ENCODE peak calls at places on chromosome 20, in seven cellular contexts. One of them, this sample, is unnamed.

GRCh38 chr20:1809121-1809520 is 86.1 kb upstream of the SIRPA start:
- DNase-seq in GM23248: peak; percentile 92
- DNase-seq in fibroblast of lung: peak; percentile 96
- DNase-seq in PC-3: peak; percentile 94
- DNase-seq in neural progenitor cell: no peak
- DNase-seq in GM23338: no peak
- DNase-seq in endothelial cell of umbilical vein: peak; percentile 28
- DNase-seq in this sample: no peak

GRCh38 chr20:53575481-53576194 is 18.0 kb downstream of the ZNF217 start:
- DNase-seq in GM23248: no peak
- DNase-seq in fibroblast of lung: no peak
- DNase-seq in PC-3: no peak
- DNase-seq in GM23338: no peak
- DNase-seq in neural progenitor cell: no peak
- DNase-seq in endothelial cell of umbilical vein: no peak
- DNase-seq in this sample: no peak

GRCh38 chr20:6635034-6635736 is 132.3 kb upstream of the BMP2 start:
- DNase-seq in GM23338: no peak
- DNase-seq in endothelial cell of umbilical vein: no peak
- DNase-seq in GM23248: no peak
- DNase-seq in PC-3: no peak
- DNase-seq in fibroblast of lung: peak; percentile 56
- DNase-seq in neural progenitor cell: no peak
- DNase-seq in this sample: no peak

GRCh38 chr20:3194617-3195280 is 9.7 kb downstream of the DDRGK1 start:
- DNase-seq in GM23338: no peak
- DNase-seq in PC-3: no peak
- DNase-seq in endothelial cell of umbilical vein: no peak
- DNase-seq in GM23248: no peak
- DNase-seq in fibroblast of lung: no peak
- DNase-seq in neural progenitor cell: no peak
- DNase-seq in this sample: no peak

GRCh38 chr20:50678213-50678898 is 13.0 kb downstream of the RIPOR3 start:
- DNase-seq in PC-3: peak; percentile 29
- DNase-seq in GM23248: no peak
- DNase-seq in endothelial cell of umbilical vein: no peak
- DNase-seq in fibroblast of lung: peak; percentile 43
- DNase-seq in GM23338: no peak
- DNase-seq in neural progenitor cell: no peak
- DNase-seq in this sample: peak; percentile 100

GRCh38 chr20:1184638-1185315 is at the start of gene TMEM74B:
- DNase-seq in endothelial cell of umbilical vein: no peak
- DNase-seq in neural progenitor cell: peak; percentile 50
- DNase-seq in GM23338: peak; percentile 52
- DNase-seq in PC-3: no peak
- DNase-seq in fibroblast of lung: no peak
- DNase-seq in GM23248: peak; percentile 25
- DNase-seq in this sample: no peak

GRCh38 chr20:31652917-31653385 is 15.2 kb downstream of the COX4I2 start:
- DNase-seq in neural progenitor cell: no peak
- DNase-seq in GM23338: no peak
- DNase-seq in GM23248: peak; percentile 79
- DNase-seq in endothelial cell of umbilical vein: peak; percentile 20
- DNase-seq in fibroblast of lung: peak; percentile 34
- DNase-seq in PC-3: peak; percentile 71
- DNase-seq in this sample: no peak

GRCh38 chr20:6440087-6440799 is 317.4 kb upstream of the FERMT1 start:
- DNase-seq in GM23248: peak; percentile 1
- DNase-seq in PC-3: no peak
- DNase-seq in endothelial cell of umbilical vein: no peak
- DNase-seq in GM23338: no peak
- DNase-seq in neural progenitor cell: no peak
- DNase-seq in fibroblast of lung: no peak
- DNase-seq in this sample: no peak

GRCh38 chr20:944774-945410 is 28.8 kb upstream of the ANGPT4 start:
- DNase-seq in neural progenitor cell: no peak
- DNase-seq in PC-3: no peak
- DNase-seq in GM23338: peak; percentile 46
- DNase-seq in fibroblast of lung: no peak
- DNase-seq in GM23248: no peak
- DNase-seq in endothelial cell of umbilical vein: no peak
- DNase-seq in this sample: no peak

GRCh38 chr20:25860531-25861150 is 164.0 kb upstream of the ZNF337 start:
- DNase-seq in PC-3: no peak
- DNase-seq in endothelial cell of umbilical vein: no peak
- DNase-seq in GM23338: no peak
- DNase-seq in GM23248: no peak
- DNase-seq in neural progenitor cell: no peak
- DNase-seq in fibroblast of lung: no peak
- DNase-seq in this sample: no peak
- TF ChIP-seq EZH2 in PC-3: no peak
- TF ChIP-seq EZH2 in endothelial cell of umbilical vein: no peak
- TF ChIP-seq EZH2 in GM23338: no peak
- TF ChIP-seq EZH2 in GM23248: no peak
- TF ChIP-seq EZH2 in neural progenitor cell: peak; percentile 49
- TF ChIP-seq EZH2 in fibroblast of lung: no peak
- TF ChIP-seq EZH2 in this sample: no peak

GRCh38 chr20:8213831-8214587 is 81.9 kb downstream of the PLCB1 start:
- DNase-seq in endothelial cell of umbilical vein: no peak
- DNase-seq in neural progenitor cell: peak; percentile 10
- DNase-seq in PC-3: no peak
- DNase-seq in GM23338: no peak
- DNase-seq in fibroblast of lung: no peak
- DNase-seq in GM23248: no peak
- DNase-seq in this sample: no peak
- H2AFZ ChIP-seq in endothelial cell of umbilical vein: no peak overlapping the region
- H2AFZ ChIP-seq in neural progenitor cell: no peak overlapping the region
- H2AFZ ChIP-seq in PC-3: no peak overlapping the region
- H2AFZ ChIP-seq in GM23338: no peak overlapping the region
- H2AFZ ChIP-seq in fibroblast of lung: no peak overlapping the region
- H2AFZ ChIP-seq in GM23248: no peak overlapping the region
- H2AFZ ChIP-seq in this sample: no peak overlapping the region

DNA sequence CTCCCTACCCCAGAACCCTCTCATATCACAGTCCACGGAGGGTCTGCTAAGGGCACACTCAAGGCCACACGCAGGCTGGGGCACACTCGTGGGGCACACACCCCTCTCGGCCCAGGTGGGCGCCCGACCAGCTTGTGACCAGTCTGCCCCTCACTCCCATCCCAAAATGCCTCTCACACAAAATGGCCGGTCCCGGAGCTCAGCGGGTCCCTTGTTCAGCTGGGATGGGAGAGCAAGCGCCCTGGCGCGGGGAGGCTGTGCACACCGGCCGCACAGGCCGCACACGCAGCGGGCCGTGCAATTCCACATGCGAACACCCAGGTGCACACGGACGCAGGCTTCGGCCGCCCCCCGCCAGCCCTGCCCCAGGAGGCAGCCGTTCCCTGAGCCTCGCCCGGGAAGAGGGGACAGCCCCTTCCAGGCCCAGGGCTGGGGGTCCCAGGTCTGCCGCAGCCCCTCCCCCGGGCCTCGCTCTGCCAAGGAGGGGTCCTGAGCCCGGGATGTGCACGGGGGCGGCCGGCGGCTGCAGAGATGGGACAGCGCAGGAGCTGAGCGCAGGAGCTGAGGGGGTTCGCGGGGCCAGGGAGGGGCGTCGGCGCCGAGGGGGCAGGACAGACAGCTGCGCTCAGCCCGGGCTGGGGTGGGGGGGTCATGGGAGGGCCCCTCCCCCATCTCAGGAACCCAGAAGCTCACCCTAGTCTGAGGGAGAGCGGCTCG is 1.3 kb downstream of the KCNQ2 start:
- DNase-seq in endothelial cell of umbilical vein: no peak
- DNase-seq in GM23338: peak; percentile 65
- DNase-seq in GM23248: no peak
- DNase-seq in PC-3: no peak
- DNase-seq in neural progenitor cell: peak; percentile 55
- DNase-seq in fibroblast of lung: no peak
- DNase-seq in this sample: no peak
- TF ChIP-seq EZH2 in endothelial cell of umbilical vein: no peak
- TF ChIP-seq EZH2 in GM23338: no peak
- TF ChIP-seq EZH2 in GM23248: no peak
- TF ChIP-seq EZH2 in PC-3: no peak
- TF ChIP-seq EZH2 in neural progenitor cell: no peak
- TF ChIP-seq EZH2 in fibroblast of lung: peak; percentile 25
- TF ChIP-seq EZH2 in this sample: no peak

GRCh38 chr20:41316602-41317535 is 662 bp downstream of the ZHX3 start:
- DNase-seq in GM23338: peak; percentile 67
- DNase-seq in PC-3: peak; percentile 85
- DNase-seq in fibroblast of lung: peak; percentile 95
- DNase-seq in endothelial cell of umbilical vein: peak; percentile 72
- DNase-seq in neural progenitor cell: peak; percentile 81
- DNase-seq in GM23248: peak; percentile 92
- DNase-seq in this sample: peak; percentile 83

GRCh38 chr20:41317536-41318270 is at the start of gene ZHX3:
- DNase-seq in GM23338: peak; percentile 97
- DNase-seq in GM23248: peak; percentile 99
- DNase-seq in endothelial cell of umbilical vein: peak; percentile 97
- DNase-seq in PC-3: peak; percentile 98
- DNase-seq in neural progenitor cell: peak; percentile 99
- DNase-seq in fibroblast of lung: peak; percentile 93
- DNase-seq in this sample: peak; percentile 99

GRCh38 chr20:41316009-41316408 is 1.5 kb downstream of the ZHX3 start:
- DNase-seq in fibroblast of lung: no peak
- DNase-seq in neural progenitor cell: no peak
- DNase-seq in PC-3: no peak
- DNase-seq in endothelial cell of umbilical vein: no peak
- DNase-seq in GM23248: peak; percentile 40
- DNase-seq in GM23338: no peak
- DNase-seq in this sample: no peak

GRCh38 chr20:41321003-41321402 is 3.5 kb upstream of the ZHX3 start:
- DNase-seq in GM23338: no peak
- DNase-seq in endothelial cell of umbilical vein: no peak
- DNase-seq in neural progenitor cell: no peak
- DNase-seq in fibroblast of lung: no peak
- DNase-seq in PC-3: no peak
- DNase-seq in GM23248: no peak
- DNase-seq in this sample: no peak

DNA sequence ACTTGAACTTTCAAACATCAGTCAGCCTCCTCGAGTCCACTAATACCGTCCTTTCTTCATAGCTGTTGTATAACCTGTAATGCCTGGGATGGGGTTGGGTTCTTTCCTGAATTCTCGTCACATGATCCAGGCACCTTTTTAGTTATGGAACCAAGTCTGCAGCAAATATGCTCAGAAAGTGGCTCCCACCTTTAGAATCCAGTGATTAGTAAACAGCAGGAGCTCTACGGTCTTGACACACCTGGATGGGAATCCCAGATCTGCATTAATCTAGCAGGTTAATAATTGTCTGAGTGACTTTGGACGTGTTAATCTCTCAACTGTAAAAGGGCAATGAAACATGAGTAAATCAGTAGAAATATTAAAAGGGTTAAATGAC is 729 bp upstream of the ZHX3 start:
- DNase-seq in GM23338: no peak
- DNase-seq in endothelial cell of umbilical vein: no peak
- DNase-seq in fibroblast of lung: no peak
- DNase-seq in PC-3: no peak
- DNase-seq in neural progenitor cell: no peak
- DNase-seq in GM23248: no peak
- DNase-seq in this sample: no peak
- H2AFZ ChIP-seq in GM23338: peak overlapping the region; percentile 44
- H2AFZ ChIP-seq in endothelial cell of umbilical vein: peak overlapping the region; percentile 75
- H2AFZ ChIP-seq in fibroblast of lung: no peak overlapping the region
- H2AFZ ChIP-seq in PC-3: peak overlapping the region; percentile 89
- H2AFZ ChIP-seq in neural progenitor cell: no peak overlapping the region
- H2AFZ ChIP-seq in GM23248: peak overlapping the region; percentile 95
- H2AFZ ChIP-seq in this sample: peak overlapping the region; percentile 80

GRCh38 chr20:61895016-61895415 is 170.7 kb downstream of the TAF4 start:
- DNase-seq in endothelial cell of umbilical vein: no peak
- DNase-seq in fibroblast of lung: no peak
- DNase-seq in GM23248: no peak
- DNase-seq in GM23338: no peak
- DNase-seq in PC-3: peak; percentile 13
- DNase-seq in neural progenitor cell: no peak
- DNase-seq in this sample: no peak
- TF ChIP-seq EZH2 in endothelial cell of umbilical vein: no peak
- TF ChIP-seq EZH2 in fibroblast of lung: no peak
- TF ChIP-seq EZH2 in GM23248: no peak
- TF ChIP-seq EZH2 in GM23338: no peak
- TF ChIP-seq EZH2 in PC-3: no peak
- TF ChIP-seq EZH2 in neural progenitor cell: no peak
- TF ChIP-seq EZH2 in this sample: no peak

GRCh38 chr20:56358070-56358469 is 704 bp upstream of the FAM210B start:
- DNase-seq in GM23338: no peak
- DNase-seq in PC-3: peak; percentile 89
- DNase-seq in GM23248: peak; percentile 51
- DNase-seq in fibroblast of lung: no peak
- DNase-seq in endothelial cell of umbilical vein: no peak
- DNase-seq in neural progenitor cell: no peak
- DNase-seq in this sample: no peak
- H2AFZ ChIP-seq in GM23338: peak overlapping the region; percentile 87
- H2AFZ ChIP-seq in PC-3: peak overlapping the region; percentile 73
- H2AFZ ChIP-seq in GM23248: peak overlapping the region; percentile 78
- H2AFZ ChIP-seq in fibroblast of lung: peak overlapping the region; percentile 33
- H2AFZ ChIP-seq in endothelial cell of umbilical vein: no peak overlapping the region
- H2AFZ ChIP-seq in neural progenitor cell: peak overlapping the region; percentile 1
- H2AFZ ChIP-seq in this sample: peak overlapping the region; percentile 71

GRCh38 chr20:21715193-21715881 is 9.9 kb downstream of the PAX1 start:
- DNase-seq in endothelial cell of umbilical vein: no peak
- DNase-seq in neural progenitor cell: no peak
- DNase-seq in PC-3: no peak
- DNase-seq in GM23248: no peak
- DNase-seq in fibroblast of lung: no peak
- DNase-seq in GM23338: no peak
- DNase-seq in this sample: no peak
- TF ChIP-seq EZH2 in endothelial cell of umbilical vein: no peak
- TF ChIP-seq EZH2 in neural progenitor cell: peak; percentile 79
- TF ChIP-seq EZH2 in PC-3: no peak
- TF ChIP-seq EZH2 in GM23248: no peak
- TF ChIP-seq EZH2 in fibroblast of lung: no peak
- TF ChIP-seq EZH2 in GM23338: peak; percentile 9
- TF ChIP-seq EZH2 in this sample: no peak

This sample was measured in PC-9.